ENCODE peak calls at places on chromosomes 5 and 9, in four cellular contexts. One of them, this sample, is unnamed.

GRCh38 chr9:70030156-70030555 is 13.5 kb upstream of the MAMDC2 start:
- DNase-seq in SJSA1: no peak
- DNase-seq in sigmoid colon: no peak
- DNase-seq in aorta: no peak
- DNase-seq in this sample: no peak

GRCh38 chr9:127455299-127455992 is 4.1 kb downstream of the LRSAM1 start:
- DNase-seq in SJSA1: no peak
- DNase-seq in sigmoid colon: no peak
- DNase-seq in aorta: no peak
- DNase-seq in this sample: no peak

GRCh38 chr5:140673187-140673976 is at the start of gene DND1:
- DNase-seq in SJSA1: no peak
- DNase-seq in sigmoid colon: no peak
- DNase-seq in aorta: no peak
- DNase-seq in this sample: no peak

GRCh38 chr5:171893290-171893890 is 107.8 kb downstream of the SMIM23 start:
- DNase-seq in SJSA1: no peak
- DNase-seq in sigmoid colon: no peak
- DNase-seq in aorta: no peak
- DNase-seq in this sample: no peak

GRCh38 chr9:28934111-28934510 is 1360.8 kb upstream of the C9orf72 start:
- DNase-seq in SJSA1: no peak
- DNase-seq in sigmoid colon: no peak
- DNase-seq in aorta: no peak
- DNase-seq in this sample: no peak

GRCh38 chr5:149735066-149735465 is 5.0 kb downstream of the PPARGC1B start:
- DNase-seq in SJSA1: no peak
- DNase-seq in sigmoid colon: no peak
- DNase-seq in aorta: peak
- DNase-seq in this sample: no peak

GRCh38 chr9:100111235-100111634 is 12.2 kb downstream of the INVS start:
- DNase-seq in SJSA1: no peak
- DNase-seq in sigmoid colon: peak
- DNase-seq in aorta: peak
- DNase-seq in this sample: no peak

GRCh38 chr5:139835656-139836055 is 40.0 kb downstream of the PSD2 start:
- DNase-seq in SJSA1: no peak
- DNase-seq in sigmoid colon: peak
- DNase-seq in aorta: no peak
- DNase-seq in this sample: no peak

GRCh38 chr9:125142560-125143376 is 560 bp downstream of the SCAI start:
- DNase-seq in SJSA1: no peak
- DNase-seq in sigmoid colon: peak
- DNase-seq in aorta: peak
- DNase-seq in this sample: no peak

GRCh38 chr9:19133549-19134345 is 6.5 kb upstream of the PLIN2 start:
- DNase-seq in SJSA1: no peak
- DNase-seq in sigmoid colon: no peak
- DNase-seq in aorta: no peak
- DNase-seq in this sample: no peak

GRCh38 chr9:131656356-131657030 is 83.4 kb downstream of the RAPGEF1 start:
- DNase-seq in SJSA1: no peak
- DNase-seq in sigmoid colon: peak
- DNase-seq in aorta: peak
- DNase-seq in this sample: peak

GRCh38 chr9:26296910-26297309 is 595.7 kb downstream of the CAAP1 start:
- DNase-seq in SJSA1: peak
- DNase-seq in sigmoid colon: no peak
- DNase-seq in aorta: no peak
- DNase-seq in this sample: no peak

GRCh38 chr5:1300581-1301083 is 5.8 kb upstream of the TERT start:
- DNase-seq in SJSA1: no peak
- DNase-seq in sigmoid colon: peak
- DNase-seq in aorta: no peak
- DNase-seq in this sample: no peak

GRCh38 chr9:14846871-14847311 is 63.3 kb downstream of the FREM1 start:
- DNase-seq in SJSA1: peak
- DNase-seq in sigmoid colon: peak
- DNase-seq in aorta: peak
- DNase-seq in this sample: peak

GRCh38 chr9:19965336-19965735 is 176.5 kb upstream of the SLC24A2 start:
- DNase-seq in SJSA1: no peak
- DNase-seq in sigmoid colon: no peak
- DNase-seq in aorta: no peak
- DNase-seq in this sample: no peak

GRCh38 chr5:78597068-78597857 is 51.3 kb downstream of the LHFPL2 start:
- DNase-seq in SJSA1: peak
- DNase-seq in sigmoid colon: no peak
- DNase-seq in aorta: no peak
- DNase-seq in this sample: no peak

DNA sequence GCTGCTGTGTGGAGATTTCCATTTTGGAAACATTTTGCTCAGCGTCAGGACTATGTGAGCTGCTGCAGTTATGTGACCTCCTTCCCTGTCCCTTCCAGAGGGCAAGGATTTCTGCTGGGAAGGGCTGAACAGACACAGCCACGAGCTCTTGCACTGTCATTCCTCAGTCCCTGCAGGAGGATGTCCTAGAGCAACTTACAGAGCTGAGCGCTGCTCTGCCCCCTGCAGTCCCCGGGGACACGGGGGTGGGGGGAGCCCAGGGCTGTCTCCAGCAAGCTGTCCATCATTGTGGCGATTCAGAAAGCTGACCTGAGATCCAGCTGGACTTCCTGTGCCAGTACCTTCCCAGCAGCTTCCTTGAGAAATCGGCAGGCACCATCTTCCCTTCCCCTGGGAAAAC is 28.0 kb upstream of the MAP1B start:
- DNase-seq in SJSA1: no peak
- DNase-seq in sigmoid colon: no peak
- DNase-seq in aorta: no peak
- DNase-seq in this sample: no peak
- H3K4me3 ChIP-seq in SJSA1: no peak
- H3K4me3 ChIP-seq in sigmoid colon: no peak
- H3K4me3 ChIP-seq in aorta: no peak
- H3K4me3 ChIP-seq in this sample: no peak

DNA sequence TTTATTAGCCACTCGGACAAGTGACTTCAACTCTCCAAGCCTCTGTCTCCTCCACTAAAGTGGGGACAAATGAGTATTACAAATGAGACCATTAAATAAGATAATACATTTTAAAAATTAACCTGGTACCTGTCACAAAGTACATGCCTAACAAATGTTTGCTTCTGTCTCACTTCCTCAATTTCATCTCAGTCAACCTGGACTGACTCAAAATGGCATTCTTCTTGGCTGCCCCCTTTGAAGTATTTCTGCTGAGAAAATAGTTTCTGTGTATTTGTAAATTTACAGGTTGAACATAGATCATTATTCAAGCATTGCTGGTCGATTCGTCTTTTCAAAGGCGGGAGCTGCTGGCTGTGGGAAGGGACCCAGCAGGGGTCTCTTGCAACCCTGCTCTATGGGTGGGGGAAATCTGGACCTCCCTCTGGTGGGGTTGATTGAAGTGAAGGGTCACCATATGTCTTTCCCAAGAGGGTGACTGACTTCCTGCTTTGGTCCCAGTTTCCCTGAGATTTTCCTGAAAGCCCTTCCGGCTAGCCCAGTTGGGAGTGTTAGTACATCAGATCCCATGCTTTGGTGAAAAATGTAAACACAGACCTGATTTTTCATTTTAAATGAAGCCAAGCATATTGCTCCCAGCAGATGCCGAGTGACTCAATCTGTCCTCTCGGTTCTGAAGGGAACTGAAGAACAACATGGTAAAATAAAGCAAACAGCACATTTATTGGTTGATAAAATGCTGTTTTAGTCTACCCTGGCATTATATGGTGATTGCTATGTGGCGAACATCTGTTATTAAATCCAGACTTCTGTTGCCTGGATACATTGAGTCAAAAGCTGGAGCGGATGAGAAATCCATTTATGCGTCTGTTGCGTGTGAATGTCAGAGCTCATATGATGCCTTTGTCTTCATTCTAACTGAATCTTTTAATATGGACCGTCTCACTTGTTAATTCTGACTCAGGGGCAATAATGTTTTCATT is 73.1 kb downstream of the KCNIP1 start:
- DNase-seq in SJSA1: no peak
- DNase-seq in sigmoid colon: no peak
- DNase-seq in aorta: no peak
- DNase-seq in this sample: no peak
- H3K4me3 ChIP-seq in SJSA1: no peak
- H3K4me3 ChIP-seq in sigmoid colon: no peak
- H3K4me3 ChIP-seq in aorta: no peak
- H3K4me3 ChIP-seq in this sample: no peak

DNA sequence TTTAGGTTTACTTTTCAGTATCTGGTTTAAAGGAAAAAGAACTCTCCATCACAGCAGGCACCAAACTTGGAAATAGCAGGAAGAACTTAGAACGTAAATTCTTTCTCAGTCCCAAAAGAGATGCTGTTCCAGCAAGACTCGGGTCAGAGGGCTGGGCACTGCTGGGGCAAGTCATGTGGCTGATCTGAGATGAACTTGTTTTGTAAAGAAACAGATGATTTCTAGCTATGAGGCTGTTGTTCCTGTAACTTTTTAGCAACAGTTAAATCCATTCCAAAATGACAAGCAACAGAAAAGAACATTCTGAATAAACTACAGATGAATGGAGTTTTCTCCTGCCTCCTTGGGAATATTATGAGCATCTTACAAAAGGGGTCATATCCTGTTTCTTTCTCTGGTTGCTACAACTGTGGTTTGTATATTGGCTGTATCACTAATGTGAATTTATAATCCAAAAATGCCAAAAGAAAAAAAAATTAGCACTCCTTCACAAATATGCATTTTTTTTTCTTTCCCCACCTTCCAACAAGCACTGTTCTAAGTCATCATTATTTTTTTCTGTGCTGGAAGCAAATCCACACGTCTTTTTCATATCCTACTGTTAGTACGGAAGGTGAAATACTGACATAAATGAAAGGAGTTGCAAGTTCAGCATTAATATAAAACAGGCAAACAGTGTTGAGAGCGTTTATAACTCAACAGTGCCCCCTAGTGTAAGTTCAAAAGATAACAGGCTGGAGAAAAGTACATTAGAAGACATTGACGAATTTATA is 31.0 kb downstream of the OR2K2 start:
- DNase-seq in SJSA1: peak
- DNase-seq in sigmoid colon: peak
- DNase-seq in aorta: peak
- DNase-seq in this sample: peak
- H3K4me3 ChIP-seq in SJSA1: no peak
- H3K4me3 ChIP-seq in sigmoid colon: no peak
- H3K4me3 ChIP-seq in aorta: no peak
- H3K4me3 ChIP-seq in this sample: no peak

GRCh38 chr9:129522351-129522750 is 98.5 kb downstream of the C9orf50 start:
- DNase-seq in SJSA1: no peak
- DNase-seq in sigmoid colon: peak
- DNase-seq in aorta: no peak
- DNase-seq in this sample: no peak
- H3K4me3 ChIP-seq in SJSA1: no peak
- H3K4me3 ChIP-seq in sigmoid colon: no peak
- H3K4me3 ChIP-seq in aorta: no peak
- H3K4me3 ChIP-seq in this sample: no peak

DNA sequence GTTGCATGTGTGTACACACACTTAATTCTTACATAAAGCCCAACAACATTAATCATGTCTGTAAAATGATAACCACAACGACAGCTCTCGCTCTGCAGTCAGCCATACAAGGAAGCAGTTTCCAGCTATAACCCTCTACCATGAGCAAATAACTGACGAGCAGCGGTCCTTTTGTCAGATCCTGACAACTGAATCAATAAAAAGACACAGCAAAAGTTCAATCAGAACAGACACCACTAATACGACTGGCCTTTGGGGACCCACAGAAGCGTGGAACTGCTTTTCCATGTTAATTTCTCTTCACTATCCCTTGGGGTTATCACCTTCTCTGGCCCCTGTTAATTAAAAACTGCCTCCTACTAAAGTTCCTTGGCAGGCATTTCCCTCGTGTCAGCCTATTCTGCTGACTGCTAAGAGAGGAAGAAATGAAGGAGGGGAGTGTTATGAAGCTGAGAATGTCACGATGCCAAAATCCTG is 722.8 kb upstream of the GRAMD2B start:
- DNase-seq in SJSA1: no peak
- DNase-seq in sigmoid colon: no peak
- DNase-seq in aorta: no peak
- DNase-seq in this sample: no peak
- H3K4me3 ChIP-seq in SJSA1: no peak
- H3K4me3 ChIP-seq in sigmoid colon: no peak
- H3K4me3 ChIP-seq in aorta: no peak
- H3K4me3 ChIP-seq in this sample: no peak

DNA sequence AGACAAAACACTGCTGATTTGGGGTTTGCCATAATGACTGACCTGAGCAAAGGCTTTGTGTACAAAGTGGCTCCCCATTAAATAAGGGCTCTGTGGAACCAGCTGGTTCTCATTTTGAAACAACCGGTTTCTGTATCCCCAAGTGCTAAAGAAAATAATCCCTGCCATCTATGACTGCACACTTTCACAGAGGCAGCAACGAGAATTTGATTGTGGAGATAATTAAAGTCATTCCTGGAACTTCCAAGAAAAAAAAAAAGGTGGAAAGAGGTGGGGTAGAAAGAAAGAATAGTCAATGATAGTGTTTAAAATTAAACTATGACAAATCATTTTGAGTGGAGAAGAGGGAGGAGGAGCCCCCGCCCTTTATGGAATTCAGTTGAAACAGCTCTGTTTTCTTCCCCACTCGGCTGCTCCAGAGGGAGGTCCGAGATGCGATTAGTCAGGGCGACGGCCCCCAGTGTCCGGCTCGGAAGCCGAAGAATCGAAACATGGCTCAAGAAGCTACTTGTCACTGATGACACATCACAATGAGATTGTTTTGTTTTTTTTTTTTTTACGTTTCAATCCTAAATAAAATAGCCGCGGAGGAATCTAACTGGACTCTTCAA is 38.4 kb downstream of the EBF1 start:
- DNase-seq in SJSA1: peak
- DNase-seq in sigmoid colon: peak
- DNase-seq in aorta: peak
- DNase-seq in this sample: no peak
- H3K4me3 ChIP-seq in SJSA1: peak
- H3K4me3 ChIP-seq in sigmoid colon: no peak
- H3K4me3 ChIP-seq in aorta: peak
- H3K4me3 ChIP-seq in this sample: no peak

GRCh38 chr5:157511656-157512644 is 51.9 kb downstream of the NIPAL4 start:
- DNase-seq in SJSA1: peak
- DNase-seq in sigmoid colon: peak
- DNase-seq in aorta: peak
- DNase-seq in this sample: no peak
- H3K4me3 ChIP-seq in SJSA1: no peak
- H3K4me3 ChIP-seq in sigmoid colon: no peak
- H3K4me3 ChIP-seq in aorta: no peak
- H3K4me3 ChIP-seq in this sample: no peak

GRCh38 chr5:152861231-152861630 is 456.2 kb upstream of the NMUR2 start:
- DNase-seq in SJSA1: no peak
- DNase-seq in sigmoid colon: no peak
- DNase-seq in aorta: no peak
- DNase-seq in this sample: no peak
- H3K4me3 ChIP-seq in SJSA1: no peak
- H3K4me3 ChIP-seq in sigmoid colon: no peak
- H3K4me3 ChIP-seq in aorta: no peak
- H3K4me3 ChIP-seq in this sample: no peak